ENCODE peak calls at places on chromosomes 16 and 17, in ten cellular contexts. E is CD8-positive, alpha-beta memory T cell; H is cardiac fibroblast; X is breast epithelium; G is HCT116; I is heart left ventricle; S is NCI-H69; N is OCI-LY7; L is effector CD8-positive, alpha-beta T cell; V is activated T-cell treated with anti-CD3 and anti-CD28 coated beads, Interleukin-2, amount 50 U/mL, for 24 hours. Z is an unnamed sample.

GRCh38 chr17:52233632-52234031 is 75.1 kb upstream of the CA10 start:
- DNase-seq in E (no peak), H (no peak), X (no peak), G (no peak), I (no peak), S (no peak), N (no peak), L (no peak), V (no peak), Z (no peak)

GRCh38 chr16:978403-978802 is 3.2 kb upstream of the SOX8 start:
- DNase-seq in E (no peak), H (no peak), X (no peak), G (no peak), I (no peak), S (no peak), N (peak; percentile 37), L (no peak), V (no peak), Z (no peak)

GRCh38 chr17:73691321-73691766 is 47.1 kb upstream of the SDK2 start:
- DNase-seq in E (no peak), H (no peak), X (no peak), G (no peak), I (no peak), S (no peak), N (no peak), L (no peak), V (no peak), Z (no peak)

GRCh38 chr17:74519951-74520553 is 11.2 kb downstream of the CD300LB start:
- DNase-seq in E (no peak), H (no peak), X (peak; percentile 18), G (no peak), I (no peak), S (no peak), N (no peak), L (no peak), V (no peak), Z (no peak)

GRCh38 chr17:45186955-45187354 is 25.3 kb downstream of the HEXIM2 start:
- DNase-seq in E (no peak), H (no peak), X (no peak), G (no peak), I (no peak), S (no peak), N (no peak), L (no peak), V (no peak), Z (no peak)

GRCh38 chr17:61528171-61528570 is 62.8 kb downstream of the NACA2 start:
- DNase-seq in E (no peak), H (no peak), X (no peak), G (no peak), I (no peak), S (no peak), N (no peak), L (no peak), V (no peak), Z (no peak)

GRCh38 chr17:56785396-56785795 is 48.3 kb downstream of the C17orf67 start:
- DNase-seq in E (no peak), H (peak; percentile 12), X (no peak), G (no peak), I (no peak), S (peak; percentile 21), N (no peak), L (no peak), V (no peak), Z (peak; percentile 68)

GRCh38 chr17:72496461-72496860 is 375.6 kb downstream of the SOX9 start:
- DNase-seq in E (no peak), H (no peak), X (no peak), G (no peak), I (no peak), S (no peak), N (no peak), L (no peak), V (no peak), Z (no peak)

GRCh38 chr17:81053043-81053970 is 18.4 kb downstream of the BAIAP2 start:
- DNase-seq in E (no peak), H (no peak), X (no peak), G (no peak), I (no peak), S (peak; percentile 92), N (no peak), L (no peak), V (no peak), Z (no peak)

GRCh38 chr16:27123795-27124194 is 57.1 kb downstream of the C16orf82 start:
- DNase-seq in E (no peak), H (no peak), X (no peak), G (no peak), I (no peak), S (peak; percentile 11), N (no peak), L (no peak), V (no peak), Z (no peak)

GRCh38 chr17:29933379-29933778 is 3.4 kb upstream of the SSH2 start:
- DNase-seq in E (no peak), H (peak; percentile 52), X (no peak), G (peak; percentile 28), I (no peak), S (peak; percentile 72), N (no peak), L (no peak), V (no peak), Z (peak; percentile 57)

GRCh38 chr17:2883544-2884203 is 87.4 kb downstream of the RAP1GAP2 start:
- DNase-seq in E (no peak), H (peak; percentile 64), X (no peak), G (no peak), I (no peak), S (peak; percentile 82), N (no peak), L (no peak), V (no peak), Z (no peak)

GRCh38 chr17:80460286-80460881 is 16.0 kb downstream of the NPTX1 start:
- DNase-seq in E (no peak), H (no peak), X (no peak), G (no peak), I (no peak), S (no peak), N (no peak), L (no peak), V (no peak), Z (peak; percentile 60)

GRCh38 chr17:27241346-27241946 is 52.5 kb upstream of the WSB1 start:
- DNase-seq in E (no peak), H (peak; percentile 50), X (peak; percentile 77), G (peak; percentile 41), I (no peak), S (no peak), N (no peak), L (no peak), V (no peak), Z (no peak)

GRCh38 chr17:13346081-13346533 is 255.6 kb downstream of the HS3ST3A1 start:
- DNase-seq in E (no peak), H (peak; percentile 98), X (no peak), G (no peak), I (no peak), S (no peak), N (no peak), L (no peak), V (no peak), Z (no peak)

GRCh38 chr17:79848370-79848766 is 9.1 kb upstream of the CBX4 start:
- DNase-seq in E (no peak), H (no peak), X (no peak), G (no peak), I (no peak), S (no peak), N (no peak), L (no peak), V (no peak), Z (no peak)

GRCh38 chr16:17266606-17267313 is 204.0 kb downstream of the XYLT1 start:
- DNase-seq in E (no peak), H (no peak), X (no peak), G (no peak), I (no peak), S (peak; percentile 12), N (no peak), L (no peak), V (no peak), Z (peak; percentile 21)

GRCh38 chr17:30218689-30219266 is 16.7 kb downstream of the SLC6A4 start:
- DNase-seq in E (no peak), H (no peak), X (no peak), G (no peak), I (no peak), S (no peak), N (no peak), L (no peak), V (no peak), Z (no peak)

GRCh38 chr17:43530303-43531081 is 15.6 kb downstream of the ETV4 start:
- DNase-seq in E (no peak), H (peak; percentile 84), X (peak; percentile 79), G (peak; percentile 37), I (peak; percentile 68), S (peak; percentile 88), N (no peak), L (no peak), V (no peak), Z (peak; percentile 35)

GRCh38 chr16:2163211-2163881 is 7.8 kb downstream of the TRAF7 start:
- DNase-seq in E (no peak), H (no peak), X (peak; percentile 86), G (no peak), I (no peak), S (no peak), N (no peak), L (no peak), V (no peak), Z (no peak)

GRCh38 chr16:49345829-49346228 is 27.8 kb upstream of the C16orf78 start:
- DNase-seq in E (no peak), H (no peak), X (no peak), G (no peak), I (no peak), S (no peak), N (peak; percentile 50), L (no peak), V (no peak), Z (no peak)

Z was measured in cerebellar cortex.